ENCODE peak calls at places on chromosomes 2 and 18, in five cellular contexts. E is G401, H is psoas muscle, Z is A172, W is occipital lobe. D is an unnamed sample.

GRCh38 chr2:99141110-99142108 is at the start of gene C2orf15:
- DNase-seq in E (peak; percentile 97), Z (peak; percentile 86), H (peak; percentile 93), W (peak; percentile 94), D (peak; percentile 59)

GRCh38 chr18:31046916-31047315 is 4.4 kb upstream of the DSC3 start:
- DNase-seq in H (no peak), E (no peak), W (no peak), Z (no peak), D (no peak)

GRCh38 chr2:3162442-3163077 is 215.1 kb downstream of the EIPR1 start:
- DNase-seq in E (no peak), W (no peak), H (no peak), Z (no peak), D (no peak)

GRCh38 chr18:58297198-58297597 is 253.2 kb downstream of the NEDD4L start:
- DNase-seq in Z (no peak), E (no peak), W (no peak), H (no peak), D (peak; percentile 33)

GRCh38 chr2:183091318-183091953 is 12.9 kb downstream of the DUSP19 start:
- DNase-seq in E (no peak), H (no peak), W (no peak), Z (no peak), D (no peak)

GRCh38 chr2:60460577-60461420 is 92.7 kb downstream of the BCL11A start:
- DNase-seq in H (no peak), Z (no peak), W (no peak), E (no peak), D (no peak)

GRCh38 chr2:161238559-161239415 is 69.4 kb upstream of the PSMD14 start:
- DNase-seq in Z (no peak), H (peak; percentile 75), E (peak; percentile 84), W (peak; percentile 83), D (no peak)

GRCh38 chr2:187468262-187468661 is 20.2 kb upstream of the CALCRL start:
- DNase-seq in H (no peak), W (no peak), Z (no peak), E (no peak), D (no peak)

GRCh38 chr2:69456950-69457445 is 19.8 kb upstream of the NFU1 start:
- DNase-seq in E (no peak), H (no peak), Z (no peak), W (no peak), D (no peak)

GRCh38 chr2:12721571-12722444 is 5.1 kb downstream of the TRIB2 start:
- DNase-seq in W (no peak), E (no peak), Z (no peak), H (no peak), D (no peak)

GRCh38 chr2:231917280-231918088 is 8.7 kb downstream of the NPPC start:
- DNase-seq in W (no peak), E (peak; percentile 23), H (no peak), Z (peak; percentile 38), D (no peak)

GRCh38 chr2:37300578-37300977 is 24.1 kb downstream of the PRKD3 start:
- DNase-seq in E (no peak), W (no peak), Z (no peak), H (no peak), D (no peak)

GRCh38 chr2:32129086-32129485 is 36.6 kb upstream of the SLC30A6 start:
- DNase-seq in E (no peak), W (no peak), Z (no peak), H (no peak), D (no peak)

GRCh38 chr18:4547126-4547525 is 92.0 kb upstream of the DLGAP1 start:
- DNase-seq in Z (no peak), W (no peak), H (no peak), E (no peak), D (no peak)

GRCh38 chr2:190365499-190366204 is 22.3 kb downstream of the INPP1 start:
- DNase-seq in H (no peak), W (no peak), Z (no peak), E (no peak), D (no peak)

GRCh38 chr2:36618381-36618780 is 20.4 kb upstream of the FEZ2 start:
- DNase-seq in H (no peak), Z (peak; percentile 87), E (peak; percentile 62), W (no peak), D (peak; percentile 38)

GRCh38 chr2:228535396-228535795 is 353.9 kb upstream of the SPHKAP start:
- DNase-seq in E (no peak), Z (peak; percentile 39), W (no peak), H (no peak), D (no peak)

GRCh38 chr2:214881647-214882205 is 72.2 kb upstream of the BARD1 start:
- DNase-seq in H (no peak), W (no peak), E (peak; percentile 6), Z (no peak), D (peak; percentile 51)

GRCh38 chr2:43315482-43315881 is 89.1 kb upstream of the ZFP36L2 start:
- DNase-seq in E (no peak), W (no peak), Z (no peak), H (no peak), D (no peak)

GRCh38 chr18:76565238-76566173 is 70.5 kb upstream of the ZNF516 start:
- DNase-seq in H (peak; percentile 79), E (peak; percentile 14), W (no peak), Z (peak; percentile 81), D (peak; percentile 84)

GRCh38 chr2:8993196-8993901 is 10.1 kb downstream of the MBOAT2 start:
- DNase-seq in E (no peak), H (no peak), W (no peak), Z (no peak), D (no peak)

GRCh38 chr2:165434865-165435500 is 34.5 kb upstream of the CSRNP3 start:
- DNase-seq in W (no peak), Z (no peak), E (no peak), H (no peak), D (no peak)

GRCh38 chr18:2826581-2826980 is 20.2 kb upstream of the EMILIN2 start:
- DNase-seq in W (no peak), Z (no peak), E (no peak), H (peak; percentile 65), D (no peak)